ENCODE peak calls at places on chromosomes 12 and 14, in four cellular contexts. S is ascending aorta, F is fibroblast of villous mesenchyme, H is HL-60. I is an unnamed sample.

GRCh38 chr12:72274926-72275325 is 2.8 kb downstream of the TRHDE start:
- DNase-seq in S (no peak), F (peak; percentile 87), H (peak; percentile 40), I (peak; percentile 43)

GRCh38 chr12:127504874-127505273 is 762.1 kb upstream of the TMEM132C start:
- DNase-seq in S (no peak), F (no peak), H (no peak), I (no peak)

GRCh38 chr12:13205809-13206559 is 9.5 kb downstream of the EMP1 start:
- DNase-seq in S (no peak), F (peak; percentile 92), H (no peak), I (peak; percentile 97)

GRCh38 chr12:108082506-108082905 is 46.6 kb upstream of the WSCD2 start:
- DNase-seq in S (no peak), F (no peak), H (no peak), I (no peak)

GRCh38 chr12:131826064-131826928 is 1.9 kb upstream of the MMP17 start:
- DNase-seq in S (no peak), F (no peak), H (no peak), I (no peak)

GRCh38 chr14:33836203-33836894 is 114.5 kb downstream of the EGLN3 start:
- DNase-seq in S (no peak), F (no peak), H (no peak), I (no peak)

GRCh38 chr14:89473979-89474378 is 56.9 kb upstream of the FOXN3 start:
- DNase-seq in S (no peak), F (peak; percentile 64), H (no peak), I (peak; percentile 35)

GRCh38 chr14:81385824-81386223 is 14.3 kb downstream of the STON2 start:
- DNase-seq in S (no peak), F (no peak), H (no peak), I (no peak)

GRCh38 chr14:98909251-98909944 is 362.6 kb downstream of the BCL11B start:
- DNase-seq in S (no peak), F (no peak), H (no peak), I (peak; percentile 33)

GRCh38 chr14:31263485-31264133 is 56.0 kb upstream of the HECTD1 start:
- DNase-seq in S (peak; percentile 22), F (peak; percentile 95), H (no peak), I (peak; percentile 100)

GRCh38 chr14:78123650-78124253 is 46.4 kb upstream of the NRXN3 start:
- DNase-seq in S (no peak), F (no peak), H (no peak), I (no peak)
- TF ChIP-seq CTCF in S (no peak), F (no peak), H (no peak), I (no peak)

GRCh38 chr12:48973531-48973930 is 2.0 kb upstream of the WNT10B start:
- DNase-seq in S (no peak), F (peak; percentile 39), H (no peak), I (no peak)

GRCh38 chr12:48972213-48973021 is 882 bp upstream of the WNT10B start:
- DNase-seq in S (no peak), F (no peak), H (peak; percentile 78), I (peak; percentile 83)

GRCh38 chr12:48970702-48971334 is 717 bp downstream of the WNT10B start:
- DNase-seq in S (no peak), F (no peak), H (no peak), I (no peak)

GRCh38 chr12:48973084-48973483 is 1.5 kb upstream of the WNT10B start:
- DNase-seq in S (no peak), F (no peak), H (no peak), I (no peak)

GRCh38 chr12:48973992-48974673 is 2.6 kb upstream of the WNT10B start:
- DNase-seq in S (no peak), F (no peak), H (no peak), I (peak; percentile 33)
- TF ChIP-seq CTCF in S (peak; percentile 43), F (peak; percentile 42), H (peak; percentile 36), I (peak; percentile 80)

DNA sequence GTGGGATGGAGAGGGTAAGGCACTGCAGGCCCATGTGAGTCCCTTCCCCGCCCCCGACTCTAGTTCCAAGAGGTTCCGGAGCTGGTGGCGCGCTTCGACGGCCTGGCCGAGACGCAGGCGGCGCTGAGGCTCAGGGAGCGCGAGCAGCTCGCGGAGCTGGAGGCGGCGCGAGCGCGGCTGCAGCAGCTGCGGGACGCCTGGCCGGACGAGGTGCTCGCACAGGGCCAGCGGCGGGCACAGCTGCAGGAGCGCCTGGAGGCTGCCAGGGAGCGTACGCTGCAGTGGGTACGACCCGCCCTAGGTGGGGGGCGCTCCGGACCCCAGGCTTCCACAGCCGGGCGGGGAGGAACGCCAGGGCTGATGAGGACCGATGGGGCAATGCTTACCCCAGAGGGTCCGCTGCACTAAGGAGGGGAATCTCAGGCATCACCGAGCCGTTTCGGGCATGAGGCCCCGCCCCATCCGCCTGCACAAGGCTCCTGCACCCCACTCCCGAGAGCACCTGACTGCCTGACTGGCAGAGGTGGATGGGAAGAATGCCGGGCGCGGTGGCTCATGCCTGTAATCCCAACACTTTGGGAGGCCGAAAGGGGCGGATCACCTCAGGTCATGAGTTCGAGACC is 4.9 kb downstream of the CFAP73 start:
- DNase-seq in S (no peak), F (peak; percentile 26), H (no peak), I (no peak)
- TF ChIP-seq CTCF in S (no peak), F (no peak), H (no peak), I (no peak)

DNA sequence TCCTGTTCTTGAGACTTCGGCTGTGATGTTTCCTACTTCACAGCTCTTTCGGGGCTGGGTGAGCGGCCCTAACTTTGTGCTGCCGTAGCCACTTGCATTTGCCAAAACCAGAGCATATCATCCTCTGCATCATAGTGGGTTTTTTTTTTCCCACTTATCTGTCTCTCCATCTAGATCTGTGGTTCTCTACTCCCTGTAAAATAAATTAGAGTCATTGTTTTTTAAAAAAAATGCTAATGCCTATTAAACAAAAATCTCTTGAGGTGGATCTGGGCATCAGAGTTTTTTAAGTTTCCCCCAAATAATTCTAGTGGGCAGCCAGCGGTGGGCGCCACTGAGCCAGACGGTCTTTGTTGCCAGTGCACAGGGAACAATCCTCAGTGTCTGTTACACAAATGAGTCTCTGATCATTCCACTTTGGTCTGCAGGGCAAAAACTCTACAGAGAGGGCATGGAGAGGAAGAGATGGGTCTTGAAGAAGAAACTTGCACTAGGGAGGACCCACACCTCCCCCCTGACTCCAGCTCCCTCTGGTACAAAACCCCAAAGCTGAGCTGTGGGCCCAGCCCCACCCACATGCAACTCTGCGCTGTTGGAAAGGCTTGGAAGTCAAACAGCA is 62.4 kb upstream of the BCL2L14 start:
- DNase-seq in S (no peak), F (no peak), H (no peak), I (no peak)
- TF ChIP-seq CTCF in S (no peak), F (peak; percentile 40), H (peak; percentile 12), I (peak; percentile 71)

DNA sequence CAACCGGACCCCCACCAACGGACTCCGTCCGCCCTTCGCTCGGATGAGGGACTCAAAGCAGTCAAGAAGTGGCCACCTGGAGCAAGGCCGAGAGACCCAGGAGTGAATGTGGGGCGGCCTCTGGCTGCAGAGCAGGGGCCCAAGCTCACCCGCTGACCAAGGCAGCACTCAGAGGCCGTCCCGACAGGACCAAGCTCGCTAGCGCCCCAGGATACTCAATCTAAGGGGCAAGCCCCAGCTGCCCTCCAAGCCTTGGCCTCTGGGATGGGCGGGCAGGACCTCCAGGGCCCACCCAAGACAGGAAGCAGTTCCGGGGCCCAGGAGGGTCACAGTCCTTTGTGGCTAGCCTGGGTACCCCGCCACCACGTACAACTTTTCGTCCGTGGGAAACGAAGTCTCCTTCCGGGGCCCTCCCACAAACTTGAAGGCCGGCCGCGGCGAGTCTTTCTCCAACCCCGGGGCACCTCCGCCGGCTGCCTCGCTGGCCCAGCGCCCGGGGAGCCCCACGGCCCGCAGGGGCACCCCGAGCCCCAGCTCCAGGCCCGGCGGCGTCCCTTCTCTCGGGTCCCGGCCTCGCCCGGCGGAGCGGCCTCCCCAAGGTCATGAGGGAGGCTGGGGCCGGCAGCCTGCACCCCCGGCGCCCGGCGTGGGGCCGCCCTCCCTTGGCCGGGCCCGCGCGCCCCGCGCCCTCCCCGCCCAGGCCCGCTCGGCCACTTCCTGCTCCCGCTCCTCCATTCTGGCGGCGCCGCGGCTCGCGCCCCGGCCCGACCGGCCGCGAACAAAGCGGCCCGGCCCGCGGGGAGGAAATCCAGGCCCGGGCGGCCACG is 694 bp downstream of the AKT1 start:
- DNase-seq in S (no peak), F (peak; percentile 36), H (no peak), I (no peak)
- TF ChIP-seq CTCF in S (no peak), F (peak; percentile 4), H (no peak), I (peak; percentile 21)

GRCh38 chr12:120687570-120688289 is 781 bp downstream of the MLEC start:
- DNase-seq in S (no peak), F (peak; percentile 27), H (no peak), I (no peak)

GRCh38 chr12:120688527-120689071 is 1.6 kb downstream of the MLEC start:
- DNase-seq in S (no peak), F (peak; percentile 45), H (no peak), I (no peak)

GRCh38 chr12:120686151-120686689 is 729 bp upstream of the MLEC start:
- DNase-seq in S (peak; percentile 91), F (peak; percentile 98), H (peak; percentile 98), I (peak; percentile 97)

GRCh38 chr12:120684523-120684932 is 2.4 kb upstream of the MLEC start:
- DNase-seq in S (no peak), F (peak; percentile 75), H (peak; percentile 63), I (peak; percentile 52)

GRCh38 chr12:120686690-120687569 is at the start of gene MLEC:
- DNase-seq in S (peak; percentile 92), F (peak; percentile 97), H (peak; percentile 97), I (peak; percentile 98)
- TF ChIP-seq CTCF in S (peak; percentile 1), F (no peak), H (no peak), I (peak; percentile 27)

GRCh38 chr14:23286020-23286903 is at the start of gene HOMEZ:
- DNase-seq in S (peak; percentile 99), F (peak; percentile 98), H (peak; percentile 92), I (peak; percentile 99)
- TF ChIP-seq CTCF in S (no peak), F (no peak), H (no peak), I (peak; percentile 64)